ENCODE peak calls at places on chromosomes 1 and 21, in five cellular contexts. N is kidney, H is upper lobe of right lung, G is bronchial epithelial cell, U is colonic mucosa. M is an unnamed sample.

GRCh38 chr1:10960954-10961833 is 51.3 kb upstream of the TARDBP start:
- DNase-seq in N (peak), H (peak), G (peak), U (peak), M (peak)

GRCh38 chr1:190864013-190864610 is 386.4 kb upstream of the BRINP3 start:
- DNase-seq in N (no peak), H (no peak), G (no peak), U (no peak), M (no peak)

GRCh38 chr1:26981146-26981846 is 12.2 kb upstream of the TRNP1 start:
- DNase-seq in N (peak), H (no peak), G (no peak), U (no peak), M (no peak)

GRCh38 chr21:42075686-42076471 is 4.8 kb downstream of the UMODL1 start:
- DNase-seq in N (peak), H (peak), G (no peak), U (no peak), M (peak)

GRCh38 chr1:43547538-43548072 is 16.9 kb downstream of the PTPRF start:
- DNase-seq in N (no peak), H (no peak), G (no peak), U (no peak), M (no peak)

GRCh38 chr1:218347713-218348627 is 2.8 kb downstream of the TGFB2 start:
- DNase-seq in N (no peak), H (no peak), G (peak), U (no peak), M (no peak)

GRCh38 chr1:109641341-109641740 is 14.6 kb upstream of the GSTM4 start:
- DNase-seq in N (no peak), H (peak), G (no peak), U (no peak), M (no peak)

GRCh38 chr1:227378183-227378582 is 59.9 kb upstream of the CDC42BPA start:
- DNase-seq in N (no peak), H (no peak), G (no peak), U (no peak), M (no peak)

GRCh38 chr1:100398648-100399047 is 46.3 kb downstream of the CDC14A start:
- DNase-seq in N (no peak), H (no peak), G (no peak), U (no peak), M (no peak)

GRCh38 chr1:21126324-21126723 is 50.4 kb downstream of the EIF4G3 start:
- DNase-seq in N (no peak), H (no peak), G (peak), U (peak), M (no peak)

GRCh38 chr1:84506002-84506728 is at the start of the genes GNG5 and SPATA1:
- DNase-seq in N (peak), H (peak), G (peak), U (peak), M (peak)

GRCh38 chr21:39637197-39637970 is 24.6 kb downstream of the B3GALT5 start:
- DNase-seq in N (no peak), H (no peak), G (no peak), U (peak), M (no peak)

GRCh38 chr1:6483010-6483760 is 8.3 kb downstream of the PLEKHG5 start:
- DNase-seq in N (peak), H (peak), G (no peak), U (peak), M (no peak)

GRCh38 chr1:234221601-234222000 is 151.7 kb upstream of the COA6 start:
- DNase-seq in N (no peak), H (no peak), G (no peak), U (no peak), M (no peak)

GRCh38 chr1:234621657-234622335 is 11.8 kb upstream of the IRF2BP2 start:
- DNase-seq in N (no peak), H (no peak), G (no peak), U (no peak), M (no peak)

GRCh38 chr1:167439301-167439988 is 78.9 kb downstream of the CD247 start:
- DNase-seq in N (no peak), H (no peak), G (peak), U (peak), M (peak)

GRCh38 chr1:153569465-153569864 is 3.8 kb upstream of the S100A2 start:
- DNase-seq in N (no peak), H (no peak), G (no peak), U (no peak), M (no peak)

GRCh38 chr1:207832796-207833195 is 78.1 kb downstream of the CD34 start:
- DNase-seq in N (no peak), H (no peak), G (no peak), U (no peak), M (no peak)

GRCh38 chr1:19483261-19483660 is 2.1 kb downstream of the CAPZB start:
- DNase-seq in N (no peak), H (no peak), G (no peak), U (no peak), M (no peak)

GRCh38 chr1:155005076-155005971 is 2.7 kb downstream of the ZBTB7B start:
- DNase-seq in N (no peak), H (peak), G (peak), U (peak), M (peak)

GRCh38 chr1:81126989-81127571 is 673.7 kb upstream of the ADGRL2 start:
- DNase-seq in N (no peak), H (no peak), G (no peak), U (no peak), M (no peak)

GRCh38 chr1:164602480-164603093 is 43.6 kb downstream of the PBX1 start:
- DNase-seq in N (peak), H (peak), G (peak), U (peak), M (peak)

GRCh38 chr1:19884312-19884711 is 2.1 kb downstream of the OTUD3 start:
- DNase-seq in N (no peak), H (no peak), G (peak), U (no peak), M (no peak)

GRCh38 chr1:41420877-41421276 is 59.6 kb downstream of the FOXO6 start:
- DNase-seq in N (no peak), H (no peak), G (no peak), U (no peak), M (no peak)

GRCh38 chr1:37317870-37318431 is 156.4 kb upstream of the ZC3H12A start:
- DNase-seq in N (no peak), H (no peak), G (no peak), U (no peak), M (no peak)

DNA sequence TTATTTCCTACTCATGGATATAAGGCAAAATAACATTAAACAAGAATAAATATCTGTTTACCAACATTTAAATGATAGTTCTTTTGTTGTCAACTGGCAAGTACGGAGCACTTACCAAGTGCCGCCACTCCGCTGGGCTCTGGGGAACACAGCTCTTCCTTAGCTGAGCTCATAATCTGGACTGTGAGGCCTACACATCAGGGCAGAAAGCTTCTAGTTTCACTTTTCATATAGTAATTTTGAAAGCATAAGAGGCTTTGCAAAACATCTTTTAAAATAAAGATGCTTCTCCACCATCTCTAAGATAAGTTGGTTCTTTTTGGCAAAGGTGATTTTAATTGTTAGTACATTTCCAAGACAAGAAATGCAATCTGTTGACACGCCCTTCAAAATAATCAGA is 239.6 kb upstream of the C1orf105 start:
- DNase-seq in N (peak), H (peak), G (peak), U (peak), M (peak)
- H3K4me3 ChIP-seq in N (peak), H (peak), G (no peak), U (no peak), M (peak)

DNA sequence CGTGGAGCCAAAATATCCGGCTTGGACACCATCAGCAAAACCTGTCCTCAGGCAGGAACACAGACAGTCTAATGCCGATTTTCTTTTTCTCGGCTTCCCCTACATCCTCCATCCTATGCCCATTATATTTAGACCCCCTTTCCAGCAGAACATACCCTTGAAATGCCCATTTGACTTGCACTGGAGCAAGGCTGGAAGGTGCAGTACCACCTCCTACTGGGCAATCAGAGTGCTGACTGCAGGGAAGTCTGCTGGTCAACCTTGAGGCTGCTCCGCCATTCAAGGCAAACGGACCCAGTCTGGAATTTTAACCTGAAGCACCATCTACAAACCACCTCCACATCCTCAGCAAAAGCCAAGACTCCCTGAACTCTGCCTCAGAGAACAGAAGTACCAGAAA is 79.5 kb downstream of the TIAM1 start:
- DNase-seq in N (no peak), H (no peak), G (no peak), U (no peak), M (no peak)
- TF ChIP-seq CTCF in N (no peak), H (no peak), G (no peak), U (no peak), M (no peak)

GRCh38 chr1:201394596-201394995 is 4.5 kb downstream of the LAD1 start:
- DNase-seq in N (peak), H (no peak), G (no peak), U (peak), M (no peak)

GRCh38 chr1:201397675-201398074 is 1.4 kb downstream of the LAD1 start:
- DNase-seq in N (no peak), H (no peak), G (peak), U (peak), M (no peak)

GRCh38 chr1:201395936-201396335 is 3.2 kb downstream of the LAD1 start:
- DNase-seq in N (peak), H (no peak), G (no peak), U (no peak), M (no peak)

GRCh38 chr1:201399018-201399351 is at the start of gene LAD1:
- DNase-seq in N (no peak), H (no peak), G (no peak), U (no peak), M (no peak)

DNA sequence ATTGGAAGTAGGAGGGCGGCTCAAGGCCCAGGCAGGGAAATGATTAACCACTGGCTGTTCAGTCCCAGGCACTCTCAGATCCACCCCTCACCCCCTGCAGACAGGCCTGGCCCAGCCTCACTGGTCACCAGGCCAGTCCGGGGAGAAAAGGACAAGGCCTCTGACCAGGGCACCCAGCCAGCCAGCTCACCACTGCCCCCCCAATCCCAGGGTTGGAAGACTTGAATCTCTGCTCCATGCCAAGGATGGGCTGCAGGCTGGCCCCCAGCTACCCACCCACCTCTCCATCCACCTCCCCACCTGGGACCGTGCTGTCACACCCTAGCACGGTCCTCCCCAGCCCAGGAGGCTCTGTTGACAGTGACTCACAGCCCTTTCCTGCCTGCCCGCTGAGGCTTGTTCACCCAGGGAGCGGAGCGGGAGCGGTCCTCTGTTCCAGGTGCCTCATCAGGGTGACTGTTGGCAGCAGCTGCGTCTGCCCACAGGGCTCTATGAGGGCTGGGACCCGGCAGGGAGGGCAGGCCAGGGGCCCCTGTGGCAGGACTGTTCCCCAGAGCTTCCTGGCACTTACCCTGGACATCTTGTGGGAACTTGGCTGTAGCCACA is 2.2 kb downstream of the LAD1 start:
- DNase-seq in N (peak), H (peak), G (peak), U (peak), M (no peak)
- H3K4me3 ChIP-seq in N (no peak), H (no peak), G (peak), U (peak), M (no peak)

DNA sequence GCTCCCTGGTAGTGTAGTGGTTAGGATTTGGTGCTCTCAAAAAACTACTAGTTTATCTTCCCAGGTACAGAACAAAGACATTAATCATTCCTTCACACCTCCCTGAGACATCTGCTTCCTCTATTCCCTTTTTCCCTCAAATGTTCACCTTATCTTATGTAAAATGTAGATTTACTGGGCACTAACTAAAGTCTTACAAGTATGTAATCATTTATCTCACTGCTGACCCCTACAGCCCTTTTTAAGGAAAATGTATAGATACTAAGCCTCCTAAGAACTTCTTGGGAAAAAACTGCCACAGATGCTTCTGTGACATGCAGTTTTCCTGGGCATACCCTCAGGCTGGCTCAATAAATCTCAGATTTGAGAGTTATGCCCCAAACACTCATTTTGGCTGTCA is 50.8 kb upstream of the NEK7 start:
- DNase-seq in N (no peak), H (no peak), G (no peak), U (no peak), M (no peak)
- TF ChIP-seq CTCF in N (no peak), H (no peak), G (no peak), U (no peak), M (no peak)

GRCh38 chr1:53366901-53367502 is 39.1 kb upstream of the LRP8 start:
- DNase-seq in N (peak), H (peak), G (no peak), U (no peak), M (no peak)
- H3K4me3 ChIP-seq in N (no peak), H (no peak), G (no peak), U (no peak), M (no peak)

GRCh38 chr1:231322880-231323530 is 14.6 kb downstream of the EXOC8 start:
- DNase-seq in N (no peak), H (no peak), G (no peak), U (no peak), M (no peak)
- TF ChIP-seq CTCF in N (no peak), H (no peak), G (no peak), U (no peak), M (no peak)

M was measured in psoas muscle.